ENCODE peak calls at places on chromosomes 4 and X, in ten cellular contexts. V is tibial nerve, R is esophagus muscularis mucosa, P is H1, G is transverse colon, U is A549, N is sigmoid colon, X is stomach, I is K562, W is ovary. M is an unnamed sample.

GRCh38 chr4:36432556-36432955 is 151.1 kb downstream of the DTHD1 start:
- DNase-seq in R (no peak), W (no peak), V (no peak), U (no peak), I (no peak), P (no peak), N (no peak), G (no peak), X (no peak), M (no peak)

GRCh38 chr4:6560416-6561172 is 14.4 kb upstream of the MAN2B2 start:
- DNase-seq in G (no peak), V (no peak), N (no peak), R (no peak), X (no peak), P (no peak), U (no peak), W (no peak), I (no peak), M (no peak)

GRCh38 chr4:75344915-75345314 is 169.3 kb downstream of the RCHY1 start:
- DNase-seq in I (no peak), W (no peak), P (no peak), V (no peak), N (no peak), X (no peak), R (no peak), U (no peak), G (no peak), M (no peak)

GRCh38 chr4:55359397-55359916 is 13.4 kb downstream of the SRD5A3 start:
- DNase-seq in V (no peak), W (peak), N (peak), I (no peak), R (no peak), P (no peak), U (no peak), X (no peak), G (no peak), M (no peak)

GRCh38 chr4:26022346-26022891 is 108.4 kb downstream of the SMIM20 start:
- DNase-seq in W (no peak), G (no peak), I (no peak), N (no peak), X (peak), V (no peak), P (no peak), U (peak), R (no peak), M (no peak)

GRCh38 chrX:13029341-13029740 is 15.1 kb downstream of the FAM9C start:
- DNase-seq in R (no peak), N (no peak), P (no peak), X (peak), G (peak), V (peak), I (peak), W (peak), U (peak), M (peak)

GRCh38 chrX:70262952-70263567 is 3.1 kb upstream of the P2RY4 start:
- DNase-seq in X (no peak), N (no peak), G (peak), P (peak), W (peak), R (no peak), V (no peak), I (peak), U (peak), M (no peak)

GRCh38 chr4:41258783-41259182 is 2.1 kb downstream of the UCHL1 start:
- DNase-seq in U (peak), W (peak), R (no peak), N (no peak), X (no peak), V (no peak), G (no peak), I (peak), P (no peak), M (no peak)

GRCh38 chr4:151407466-151408379 is 1.3 kb upstream of the FHIP1A start:
- DNase-seq in R (no peak), G (peak), W (peak), U (no peak), V (no peak), N (no peak), I (no peak), X (peak), P (no peak), M (peak)

GRCh38 chr4:71549516-71550160 is 210.8 kb downstream of the SLC4A4 start:
- DNase-seq in N (no peak), R (no peak), G (no peak), W (no peak), U (no peak), P (no peak), V (no peak), X (no peak), I (no peak), M (no peak)

GRCh38 chr4:156102411-156102810 is 148.7 kb upstream of the CTSO start:
- DNase-seq in G (no peak), W (no peak), X (no peak), N (no peak), I (no peak), R (no peak), U (no peak), P (no peak), V (no peak), M (no peak)

GRCh38 chr4:112519689-112520597 is 4.0 kb upstream of the NEUROG2 start:
- DNase-seq in V (no peak), N (no peak), U (no peak), W (no peak), G (no peak), X (no peak), I (peak), R (no peak), P (no peak), M (no peak)

GRCh38 chr4:112523008-112523440 is 7.0 kb upstream of the NEUROG2 start:
- DNase-seq in U (no peak), P (no peak), X (no peak), V (no peak), I (peak), N (no peak), G (peak), R (no peak), W (peak), M (no peak)

GRCh38 chr4:112520598-112521122 is 4.7 kb upstream of the NEUROG2 start:
- DNase-seq in X (no peak), P (no peak), G (no peak), R (no peak), W (no peak), U (no peak), V (no peak), N (no peak), I (no peak), M (no peak)

GRCh38 chr4:112522389-112522788 is 6.4 kb upstream of the NEUROG2 start:
- DNase-seq in I (no peak), R (no peak), N (no peak), G (no peak), V (no peak), U (no peak), W (no peak), X (no peak), P (no peak), M (no peak)

DNA sequence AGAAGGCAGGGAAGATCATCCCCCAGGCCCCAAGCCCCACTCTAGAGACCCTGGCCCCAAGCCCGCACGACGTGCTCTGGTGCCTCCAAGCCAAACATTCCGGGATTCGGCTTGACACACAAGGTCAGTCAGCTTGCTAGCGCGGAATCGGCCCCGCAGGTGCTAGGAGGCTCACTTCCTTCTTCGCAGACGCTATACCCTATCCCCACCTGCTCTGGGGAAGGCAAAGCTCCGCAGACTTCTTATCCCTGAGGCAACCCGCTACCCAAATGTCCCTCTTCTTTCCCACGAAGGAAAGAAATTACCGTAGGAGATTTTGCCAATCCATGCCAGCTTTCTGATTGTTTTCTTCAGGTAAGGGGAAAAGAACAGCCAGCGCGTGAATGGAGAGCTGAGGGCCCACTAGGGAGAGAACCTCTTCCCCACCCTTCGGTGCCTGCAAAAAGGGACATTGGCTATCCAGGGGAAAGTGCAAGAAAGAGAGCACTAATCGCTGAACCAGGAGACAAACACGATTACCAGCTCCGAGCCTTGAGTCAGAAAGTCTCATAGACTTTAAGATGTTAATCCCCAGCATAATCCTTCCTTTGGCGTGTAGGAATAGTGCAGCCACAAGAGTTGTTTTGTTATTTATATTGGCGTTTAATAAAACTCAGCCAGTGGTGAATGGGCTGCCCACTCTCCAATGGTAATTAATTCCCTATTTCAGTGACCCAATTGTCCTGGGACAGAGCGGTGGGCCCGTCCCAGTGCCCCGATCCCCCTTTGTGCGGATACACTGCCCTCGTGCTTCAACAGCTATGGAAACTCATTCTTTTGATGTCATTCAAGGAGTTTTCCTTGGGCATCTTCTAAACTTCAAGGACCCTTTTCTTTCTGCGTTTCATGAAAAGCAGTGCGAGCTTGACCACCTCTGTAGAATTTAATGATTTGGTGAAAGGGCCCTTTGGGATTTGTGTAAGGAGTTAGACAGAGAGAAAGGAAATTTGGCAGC is 5.4 kb upstream of the NEUROG2 start:
- DNase-seq in W (no peak), V (no peak), P (no peak), U (no peak), X (no peak), I (no peak), G (no peak), R (no peak), N (no peak), M (no peak)
- TF ChIP-seq EP300 in W (no peak), V (no peak), P (no peak), U (no peak), X (no peak), I (no peak), G (no peak), R (no peak), N (no peak), M (no peak)

GRCh38 chr4:121459056-121459455 is 78.2 kb upstream of the QRFPR start:
- DNase-seq in U (no peak), V (no peak), I (no peak), G (no peak), P (no peak), N (no peak), R (no peak), X (no peak), W (no peak), M (no peak)

GRCh38 chr4:121462660-121463261 is 81.9 kb upstream of the QRFPR start:
- DNase-seq in N (no peak), W (no peak), U (peak), I (peak), R (no peak), V (no peak), G (peak), X (peak), P (no peak), M (no peak)

DNA sequence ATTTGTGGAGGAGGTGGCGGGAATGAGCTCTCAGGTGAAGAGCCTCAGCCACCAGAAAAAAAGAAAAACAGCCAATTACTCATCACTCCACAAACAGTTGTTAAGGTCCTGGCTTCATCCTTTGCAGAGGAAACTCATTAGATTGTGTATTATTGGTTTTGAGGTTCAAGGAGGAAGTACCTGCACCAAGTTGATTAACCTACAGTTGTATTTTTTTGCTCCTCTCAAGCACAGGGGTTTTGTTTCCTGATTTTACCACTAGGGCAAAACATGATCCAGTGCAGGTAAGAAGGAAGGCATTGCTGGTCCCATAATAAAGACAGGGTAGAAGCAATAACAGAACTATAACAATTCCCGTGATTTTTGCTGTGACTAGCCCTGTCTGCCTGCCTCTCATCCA is 84.0 kb upstream of the QRFPR start:
- DNase-seq in W (no peak), P (no peak), X (no peak), N (no peak), I (no peak), U (no peak), G (no peak), V (no peak), R (no peak), M (no peak)
- TF ChIP-seq CTCF in W (no peak), P (peak), X (no peak), N (no peak), I (no peak), U (no peak), G (no peak), V (no peak), R (no peak), M (no peak)

DNA sequence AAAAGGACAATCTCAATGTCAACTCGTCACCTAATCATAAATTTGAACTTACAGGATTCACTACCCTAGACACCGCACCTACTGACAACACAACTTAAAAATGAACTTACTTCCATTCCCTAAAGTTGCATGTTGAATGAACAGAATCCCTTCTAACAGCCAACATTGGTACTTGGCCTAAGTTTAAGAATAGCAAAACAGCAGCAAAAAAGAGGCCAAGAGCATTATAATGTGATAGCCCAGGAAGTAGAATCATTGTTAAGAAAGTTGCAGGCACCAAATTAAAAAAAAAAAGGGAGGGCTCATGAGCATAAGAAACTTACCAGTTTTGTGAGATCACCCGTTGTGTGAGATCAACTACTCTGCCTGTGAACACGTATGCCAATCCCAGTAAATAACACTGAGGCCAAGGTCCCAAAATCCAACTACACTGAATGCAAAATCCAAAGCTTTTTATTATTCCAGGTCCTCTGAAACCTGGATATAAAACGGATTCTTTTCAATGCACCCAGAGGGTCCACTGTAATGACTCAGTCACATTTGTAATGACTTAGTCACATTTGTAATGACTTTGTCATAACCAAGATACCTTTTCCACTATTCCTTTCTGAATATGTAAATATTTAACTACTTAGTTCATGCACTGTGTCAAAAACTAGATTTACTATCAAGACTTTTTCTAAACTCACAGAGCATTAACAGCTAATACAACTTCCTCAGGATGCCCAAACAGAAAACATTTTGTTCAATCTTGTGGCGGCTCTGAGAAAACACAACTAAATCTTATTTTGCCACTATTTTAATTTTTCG is 6.8 kb downstream of the HNRNPDL start:
- DNase-seq in G (no peak), N (no peak), W (no peak), X (no peak), P (no peak), I (no peak), V (no peak), R (no peak), U (no peak), M (no peak)
- TF ChIP-seq POLR2A in G (peak), N (no peak), W (no peak), X (no peak), P (peak), I (peak), V (no peak), R (no peak), U (no peak), M (no peak)

DNA sequence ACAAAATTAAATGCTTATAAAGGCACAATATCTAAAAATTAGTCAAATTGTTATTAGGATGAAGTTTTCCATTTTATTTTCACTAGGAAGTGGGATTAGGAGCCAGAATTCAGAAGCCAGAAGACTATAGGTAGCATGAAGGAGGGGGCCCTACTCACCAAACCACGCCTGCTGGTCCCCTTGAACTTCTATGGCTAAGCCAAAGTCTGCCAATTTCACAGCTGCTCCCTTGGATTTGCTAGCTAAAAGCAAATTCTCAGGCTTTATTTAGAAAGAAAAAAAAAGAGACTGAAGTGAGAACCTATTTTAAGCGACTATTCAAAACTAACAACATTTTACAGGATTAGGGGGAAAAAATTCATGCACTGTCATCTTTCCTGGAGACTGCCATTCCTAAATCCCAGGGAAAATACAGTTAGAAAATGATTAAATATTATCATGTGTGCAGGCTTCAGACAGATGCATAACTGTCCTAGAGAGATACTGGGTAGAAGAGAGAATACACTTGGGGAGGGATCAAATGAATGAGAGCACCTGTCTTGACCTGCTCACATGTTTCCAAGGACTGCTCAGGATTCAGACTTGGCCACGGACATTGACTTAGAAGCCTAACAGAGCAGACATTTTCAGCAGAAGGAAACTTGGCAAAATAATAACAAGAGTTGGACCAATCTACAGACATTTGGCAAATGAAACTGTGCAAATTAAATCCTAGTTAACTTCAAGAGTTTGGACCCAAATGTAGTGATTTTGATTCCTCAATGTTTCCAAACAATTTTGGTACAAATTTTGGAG is 224.2 kb downstream of the CAMK2D start:
- DNase-seq in N (no peak), V (no peak), G (no peak), X (no peak), I (no peak), R (no peak), P (no peak), U (no peak), W (no peak), M (no peak)
- TF ChIP-seq EP300 in N (no peak), V (no peak), G (no peak), X (no peak), I (no peak), R (no peak), P (no peak), U (no peak), W (no peak), M (no peak)

GRCh38 chr4:54322817-54323417 is 93.8 kb downstream of the PDGFRA start:
- DNase-seq in P (peak), R (no peak), V (peak), X (peak), U (peak), G (peak), N (no peak), I (peak), W (peak), M (no peak)
- TF ChIP-seq CTCF in P (peak), R (peak), V (peak), X (peak), U (peak), G (peak), N (peak), I (peak), W (peak), M (peak)

DNA sequence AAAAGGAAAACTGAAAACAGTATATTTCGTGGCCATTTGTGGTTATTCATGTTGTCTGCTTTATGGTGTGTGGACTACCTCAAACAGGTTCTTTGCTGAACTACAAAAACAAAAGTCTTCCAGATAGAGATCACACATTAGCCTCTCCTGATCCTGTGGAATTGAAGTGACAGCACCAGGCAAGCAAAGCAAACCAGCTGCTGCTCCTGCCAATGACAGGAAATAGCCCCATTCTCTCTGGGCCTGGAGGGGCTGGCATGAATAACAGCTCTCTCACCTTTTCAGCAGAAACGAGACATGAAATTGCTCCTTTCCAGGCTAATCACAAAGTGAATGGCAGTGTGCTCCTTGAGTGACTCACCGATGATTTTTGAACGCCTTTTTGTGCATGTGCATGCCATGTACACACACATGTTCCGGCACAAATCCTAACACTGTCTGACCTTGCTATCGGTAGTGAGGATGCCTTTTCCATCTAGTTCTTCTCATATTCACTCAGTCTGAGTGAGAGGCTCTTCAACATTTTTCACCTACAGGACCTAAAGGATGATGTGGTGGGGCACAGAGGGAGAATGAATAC is 24.4 kb downstream of the MFAP3L start:
- DNase-seq in I (no peak), N (no peak), G (no peak), X (no peak), P (no peak), R (no peak), U (no peak), V (no peak), W (no peak), M (no peak)
- TF ChIP-seq POLR2A in I (no peak), N (no peak), G (no peak), X (no peak), P (no peak), R (no peak), U (no peak), V (no peak), W (no peak), M (no peak)

DNA sequence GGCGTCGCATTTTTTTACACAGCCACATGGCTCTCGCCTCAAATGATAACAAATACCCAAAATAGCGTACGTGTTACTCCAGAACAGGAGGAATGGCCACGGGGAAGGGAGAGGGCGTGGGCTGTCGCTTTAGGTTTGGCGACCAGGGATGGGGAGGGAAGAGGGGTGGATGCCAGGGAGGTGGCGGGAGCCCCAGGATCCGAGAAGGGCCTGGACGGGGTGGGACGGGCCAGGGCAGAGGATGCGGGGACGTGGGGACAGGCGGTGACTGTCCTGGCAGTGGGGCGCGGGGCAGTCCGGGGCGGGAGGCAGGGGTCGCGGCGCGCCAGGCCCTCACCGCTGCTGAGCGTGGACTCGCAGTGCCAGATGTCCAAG is 631 bp downstream of the TMEM47 start:
- DNase-seq in P (no peak), V (no peak), W (peak), X (no peak), U (no peak), N (peak), I (no peak), R (no peak), G (no peak), M (peak)
- TF ChIP-seq EP300 in P (no peak), V (no peak), W (no peak), X (no peak), U (no peak), N (no peak), I (no peak), R (no peak), G (no peak), M (no peak)

M was measured in suprapubic skin.